ENCODE peak calls at places on chromosomes 5 and 9, in ten cellular contexts. N is mesenchymal stem cell, V is SK-N-SH, E is PC-3, J is MM.1S, D is IMR-90, H is neural progenitor cell, P is astrocyte, S is PC-9, B is DND-41. T is an unnamed sample.

GRCh38 chr5:139856694-139857093 is 61.1 kb downstream of the PSD2 start:
- DNase-seq in N (no peak), V (peak; percentile 48), E (no peak), J (no peak), D (no peak), H (no peak), P (no peak), S (no peak), B (no peak), T (no peak)

GRCh38 chr5:179489015-179489414 is 61.3 kb upstream of the RUFY1 start:
- DNase-seq in N (no peak), V (no peak), E (no peak), J (no peak), D (no peak), H (no peak), P (no peak), S (no peak), B (no peak), T (no peak)

GRCh38 chr5:4243865-4244264 is 648.2 kb downstream of the IRX1 start:
- DNase-seq in N (no peak), V (no peak), E (no peak), J (no peak), D (no peak), H (no peak), P (no peak), S (no peak), B (no peak), T (no peak)

GRCh38 chr9:79193506-79194223 is 378.1 kb upstream of the TLE4 start:
- DNase-seq in N (no peak), V (no peak), E (no peak), J (no peak), D (no peak), H (no peak), P (no peak), S (no peak), B (no peak), T (no peak)

GRCh38 chr9:128416014-128416413 is 4.6 kb upstream of the CERCAM start:
- DNase-seq in N (no peak), V (no peak), E (peak; percentile 51), J (no peak), D (no peak), H (no peak), P (no peak), S (peak; percentile 80), B (no peak), T (no peak)

GRCh38 chr9:32551491-32552049 is 557 bp upstream of the SMIM27 start:
- DNase-seq in N (peak; percentile 70), V (peak; percentile 32), E (peak; percentile 16), J (peak; percentile 43), D (peak; percentile 36), H (peak; percentile 65), P (peak; percentile 6), S (no peak), B (peak; percentile 53), T (peak; percentile 49)

GRCh38 chr9:96038271-96038670 is 162.8 kb downstream of the ERCC6L2 start:
- DNase-seq in N (no peak), V (no peak), E (no peak), J (no peak), D (no peak), H (no peak), P (no peak), S (no peak), B (no peak), T (no peak)

GRCh38 chr5:172133359-172134029 is 54.5 kb downstream of the STK10 start:
- DNase-seq in N (peak; percentile 91), V (no peak), E (peak; percentile 43), J (no peak), D (peak; percentile 92), H (no peak), P (peak; percentile 95), S (peak; percentile 45), B (no peak), T (no peak)

GRCh38 chr5:148569948-148570347 is 84.4 kb downstream of the HTR4 start:
- DNase-seq in N (no peak), V (no peak), E (peak; percentile 73), J (no peak), D (no peak), H (no peak), P (no peak), S (peak; percentile 84), B (no peak), T (no peak)

GRCh38 chr5:157862183-157862851 is 3.4 kb upstream of the CLINT1 start:
- DNase-seq in N (no peak), V (no peak), E (no peak), J (peak; percentile 62), D (no peak), H (no peak), P (no peak), S (no peak), B (no peak), T (no peak)

GRCh38 chr9:1443450-1443849 is 393.3 kb downstream of the DMRT2 start:
- DNase-seq in N (no peak), V (no peak), E (no peak), J (no peak), D (no peak), H (no peak), P (no peak), S (no peak), B (no peak), T (no peak)

GRCh38 chr5:77326142-77326541 is 115.7 kb downstream of the PDE8B start:
- DNase-seq in N (peak; percentile 54), V (no peak), E (no peak), J (no peak), D (no peak), H (no peak), P (no peak), S (no peak), B (no peak), T (no peak)

GRCh38 chr5:125595095-125595494 is 828.1 kb upstream of the GRAMD2B start:
- DNase-seq in N (peak; percentile 76), V (no peak), E (no peak), J (no peak), D (peak; percentile 82), H (no peak), P (peak; percentile 55), S (no peak), B (no peak), T (no peak)

GRCh38 chr9:31908891-31909480 is 475.5 kb upstream of the ACO1 start:
- DNase-seq in N (no peak), V (no peak), E (peak; percentile 58), J (no peak), D (no peak), H (no peak), P (no peak), S (no peak), B (no peak), T (no peak)

GRCh38 chr9:4489919-4490704 is at the start of gene SLC1A1:
- DNase-seq in N (peak; percentile 63), V (peak; percentile 85), E (peak; percentile 63), J (no peak), D (peak; percentile 21), H (peak; percentile 72), P (peak; percentile 52), S (peak; percentile 65), B (no peak), T (peak; percentile 52)

GRCh38 chr5:74579215-74579614 is 61.3 kb downstream of the ENC1 start:
- DNase-seq in N (no peak), V (no peak), E (no peak), J (peak; percentile 84), D (no peak), H (no peak), P (peak; percentile 96), S (no peak), B (peak; percentile 46), T (no peak)

GRCh38 chr5:125399885-125400284 is 653.4 kb upstream of the ZNF608 start:
- DNase-seq in N (no peak), V (no peak), E (peak; percentile 49), J (no peak), D (no peak), H (no peak), P (no peak), S (no peak), B (no peak), T (no peak)

GRCh38 chr9:89606567-89607311 is 1.9 kb downstream of the GADD45G start:
- DNase-seq in N (peak; percentile 50), V (peak; percentile 68), E (peak; percentile 55), J (peak; percentile 7), D (peak; percentile 28), H (peak; percentile 76), P (peak; percentile 44), S (no peak), B (peak; percentile 31), T (peak; percentile 32)

GRCh38 chr9:89604463-89605180 is at the start of gene GADD45G:
- DNase-seq in N (peak; percentile 96), V (peak; percentile 92), E (peak; percentile 32), J (peak; percentile 87), D (peak; percentile 61), H (peak; percentile 98), P (peak; percentile 78), S (no peak), B (peak; percentile 91), T (peak; percentile 90)

GRCh38 chr9:89603629-89604462 is 966 bp upstream of the GADD45G start:
- DNase-seq in N (peak; percentile 82), V (peak; percentile 82), E (no peak), J (peak; percentile 68), D (peak; percentile 11), H (peak; percentile 92), P (peak; percentile 27), S (no peak), B (no peak), T (peak; percentile 82)

GRCh38 chr9:89605181-89606048 is 603 bp downstream of the GADD45G start:
- DNase-seq in N (peak; percentile 81), V (peak; percentile 72), E (peak; percentile 20), J (peak; percentile 35), D (peak; percentile 19), H (peak; percentile 62), P (peak; percentile 58), S (no peak), B (peak; percentile 27), T (peak; percentile 33)

GRCh38 chr9:89606049-89606481 is 1.3 kb downstream of the GADD45G start:
- DNase-seq in N (peak; percentile 85), V (peak; percentile 72), E (peak; percentile 78), J (peak; percentile 25), D (peak; percentile 61), H (peak; percentile 65), P (peak; percentile 66), S (no peak), B (no peak), T (peak; percentile 17)
- H2AFZ ChIP-seq in N (no peak overlapping the region), V (peak overlapping the region; percentile 86), E (peak overlapping the region; percentile 95), J (peak overlapping the region; percentile 62), D (peak overlapping the region; percentile 85), H (peak overlapping the region; percentile 15), P (peak overlapping the region; percentile 76), S (no peak overlapping the region), B (no peak overlapping the region), T (peak overlapping the region; percentile 71)

GRCh38 chr5:130136300-130136699 is 232.0 kb downstream of the CHSY3 start:
- DNase-seq in N (no peak), V (no peak), E (no peak), J (no peak), D (no peak), H (no peak), P (peak; percentile 22), S (no peak), B (no peak), T (no peak)
- H3K27ac ChIP-seq in N (no peak overlapping the region), V (no peak overlapping the region), E (no peak overlapping the region), J (no peak overlapping the region), D (no peak overlapping the region), H (no peak overlapping the region), P (peak overlapping the region; percentile 52), S (no peak overlapping the region), B (no peak overlapping the region), T (no peak overlapping the region)

GRCh38 chr5:95726811-95727763 is 4.0 kb upstream of the RHOBTB3 start:
- DNase-seq in N (no peak), V (no peak), E (no peak), J (no peak), D (no peak), H (no peak), P (no peak), S (no peak), B (no peak), T (no peak)
- H2AFZ ChIP-seq in N (no peak overlapping the region), V (peak overlapping the region; percentile 32), E (no peak overlapping the region), J (peak overlapping the region; percentile 30), D (peak overlapping the region; percentile 66), H (no peak overlapping the region), P (no peak overlapping the region), S (no peak overlapping the region), B (no peak overlapping the region), T (no peak overlapping the region)

GRCh38 chr9:22117511-22118388 is 108.6 kb upstream of the CDKN2B start:
- DNase-seq in N (peak; percentile 66), V (no peak), E (peak; percentile 74), J (no peak), D (peak; percentile 83), H (no peak), P (peak; percentile 84), S (no peak), B (no peak), T (no peak)
- H3K27ac ChIP-seq in N (peak overlapping the region; percentile 90), V (no peak overlapping the region), E (peak overlapping the region; percentile 95), J (no peak overlapping the region), D (peak overlapping the region; percentile 68), H (no peak overlapping the region), P (peak overlapping the region; percentile 89), S (no peak overlapping the region), B (no peak overlapping the region), T (no peak overlapping the region)